ENCODE peak calls at places on chromosomes 7 and 10, in eight cellular contexts. H is SK-N-SH, J is dorsolateral prefrontal cortex, Z is pancreas, R is IMR-90, I is left ventricle myocardium inferior, F is hepatocyte, U is heart left ventricle. E is an unnamed sample.

GRCh38 chr10:25026463-25026862 is 10.1 kb downstream of the THNSL1 start:
- DNase-seq in H (no peak), J (no peak), Z (no peak), R (peak; percentile 10), I (no peak), F (no peak), U (no peak), E (no peak)

GRCh38 chr10:60944159-60944909 is at the start of gene RHOBTB1:
- DNase-seq in H (peak; percentile 93), J (peak; percentile 76), Z (peak; percentile 89), R (peak; percentile 83), I (peak; percentile 81), F (peak; percentile 93), U (peak; percentile 88), E (peak; percentile 74)

GRCh38 chr10:70858759-70859158 is 29.6 kb downstream of the PCBD1 start:
- DNase-seq in H (peak; percentile 75), J (no peak), Z (no peak), R (no peak), I (no peak), F (no peak), U (no peak), E (no peak)

GRCh38 chr10:8137726-8138125 is 83.2 kb downstream of the GATA3 start:
- DNase-seq in H (no peak), J (no peak), Z (no peak), R (no peak), I (no peak), F (no peak), U (no peak), E (no peak)

GRCh38 chr10:97659589-97659988 is 19.1 kb downstream of the PI4K2A start:
- DNase-seq in H (peak; percentile 78), J (no peak), Z (no peak), R (peak; percentile 75), I (no peak), F (no peak), U (no peak), E (no peak)

GRCh38 chr10:16141499-16141898 is 281.2 kb upstream of the MINDY3 start:
- DNase-seq in H (no peak), J (no peak), Z (no peak), R (no peak), I (no peak), F (no peak), U (no peak), E (no peak)

GRCh38 chr10:63657812-63658211 is 136.6 kb downstream of the REEP3 start:
- DNase-seq in H (no peak), J (no peak), Z (no peak), R (no peak), I (no peak), F (no peak), U (no peak), E (no peak)

GRCh38 chr7:140571537-140572122 is 69.0 kb downstream of the DENND2A start:
- DNase-seq in H (no peak), J (no peak), Z (no peak), R (peak; percentile 41), I (no peak), F (no peak), U (no peak), E (no peak)

GRCh38 chr10:58672855-58673254 is 160.2 kb downstream of the BICC1 start:
- DNase-seq in H (no peak), J (no peak), Z (no peak), R (peak; percentile 66), I (no peak), F (no peak), U (no peak), E (no peak)

GRCh38 chr10:4678951-4679671 is 146.9 kb upstream of the AKR1E2 start:
- DNase-seq in H (no peak), J (no peak), Z (no peak), R (no peak), I (no peak), F (no peak), U (no peak), E (no peak)

GRCh38 chr7:81449105-81449504 is 320.7 kb downstream of the HGF start:
- DNase-seq in H (no peak), J (no peak), Z (no peak), R (no peak), I (no peak), F (no peak), U (no peak), E (no peak)

GRCh38 chr10:132300582-132300981 is 7.2 kb downstream of the STK32C start:
- DNase-seq in H (peak; percentile 51), J (no peak), Z (peak; percentile 36), R (no peak), I (no peak), F (no peak), U (peak; percentile 6), E (peak; percentile 27)

GRCh38 chr10:12376211-12376610 is 26.9 kb downstream of the CAMK1D start:
- DNase-seq in H (no peak), J (peak; percentile 27), Z (no peak), R (no peak), I (no peak), F (no peak), U (no peak), E (peak; percentile 31)

GRCh38 chr10:113111900-113112853 is 162.1 kb downstream of the TCF7L2 start:
- DNase-seq in H (no peak), J (no peak), Z (no peak), R (peak; percentile 47), I (no peak), F (no peak), U (peak; percentile 15), E (peak; percentile 71)

GRCh38 chr7:36021367-36021766 is 131.7 kb upstream of the EEPD1 start:
- DNase-seq in H (no peak), J (no peak), Z (no peak), R (no peak), I (no peak), F (no peak), U (no peak), E (no peak)

GRCh38 chr10:72692897-72693598 is 1.1 kb downstream of the MCU start:
- DNase-seq in H (no peak), J (no peak), Z (no peak), R (peak; percentile 18), I (no peak), F (peak; percentile 14), U (no peak), E (no peak)
- H3K4me3 ChIP-seq in H (peak overlapping the region; percentile 89), J (peak overlapping the region; percentile 79), Z (peak overlapping the region; percentile 51), R (peak overlapping the region; percentile 95), I (peak overlapping the region; percentile 83), F (peak overlapping the region; percentile 77), U (peak overlapping the region; percentile 84), E (peak overlapping the region; percentile 76)

DNA sequence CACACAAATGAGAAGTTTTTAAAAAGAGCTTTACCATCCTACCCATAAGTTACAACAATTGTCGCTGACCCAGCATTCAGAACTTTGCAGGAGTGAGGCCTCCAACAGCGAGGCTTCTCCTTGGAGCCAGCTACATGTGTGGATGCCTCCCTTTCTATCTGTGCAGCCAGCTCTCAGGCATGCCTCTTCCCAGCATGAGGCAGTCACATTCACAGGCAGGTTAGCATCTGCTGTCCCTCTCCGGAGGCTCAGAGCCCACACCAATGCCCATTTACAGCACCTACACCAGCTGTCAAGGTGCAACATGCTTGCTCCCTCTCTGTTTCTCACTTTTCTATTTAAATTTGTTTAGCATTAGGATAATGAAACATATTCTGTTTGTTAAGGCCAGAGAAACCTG is 278.7 kb upstream of the PODXL start:
- DNase-seq in H (no peak), J (no peak), Z (no peak), R (no peak), I (no peak), F (no peak), U (no peak), E (no peak)
- H3K27me3 ChIP-seq in H (no peaks in the 10 kb centered on the region), J (peaks cover 4% of the 10 kb centered on the region), Z (no peaks in the 10 kb centered on the region), R (peaks cover 1% of the 10 kb centered on the region), I (peaks cover 89% of the 10 kb centered on the region), F (peaks cover 16% of the 10 kb centered on the region), U (peaks cover 46% of the 10 kb centered on the region), E (no peaks in the 10 kb centered on the region)

GRCh38 chr10:3375505-3375904 is 202.9 kb upstream of the PITRM1 start:
- DNase-seq in H (no peak), J (no peak), Z (no peak), R (no peak), I (no peak), F (no peak), U (no peak), E (no peak)

GRCh38 chr10:3366735-3367405 is 194.3 kb upstream of the PITRM1 start:
- DNase-seq in H (no peak), J (no peak), Z (no peak), R (no peak), I (no peak), F (no peak), U (no peak), E (no peak)

GRCh38 chr10:3372284-3372683 is 199.7 kb upstream of the PITRM1 start:
- DNase-seq in H (no peak), J (no peak), Z (no peak), R (peak; percentile 44), I (no peak), F (no peak), U (no peak), E (no peak)
- H3K27ac ChIP-seq in H (no peak overlapping the region), J (no peak overlapping the region), Z (no peak overlapping the region), R (no peak overlapping the region), I (no peak overlapping the region), F (no peak overlapping the region), U (no peak overlapping the region), E (no peak overlapping the region)

GRCh38 chr7:157567666-157568065 is 230.9 kb downstream of the DNAJB6 start:
- DNase-seq in H (no peak), J (no peak), Z (no peak), R (no peak), I (no peak), F (no peak), U (no peak), E (no peak)

GRCh38 chr7:157569967-157570366 is 233.2 kb downstream of the DNAJB6 start:
- DNase-seq in H (no peak), J (no peak), Z (no peak), R (no peak), I (no peak), F (no peak), U (no peak), E (no peak)

GRCh38 chr7:157570531-157571200 is 233.9 kb downstream of the DNAJB6 start:
- DNase-seq in H (no peak), J (no peak), Z (no peak), R (no peak), I (no peak), F (no peak), U (no peak), E (no peak)

GRCh38 chr7:157568071-157568784 is 231.4 kb downstream of the DNAJB6 start:
- DNase-seq in H (no peak), J (no peak), Z (no peak), R (no peak), I (no peak), F (no peak), U (no peak), E (no peak)

DNA sequence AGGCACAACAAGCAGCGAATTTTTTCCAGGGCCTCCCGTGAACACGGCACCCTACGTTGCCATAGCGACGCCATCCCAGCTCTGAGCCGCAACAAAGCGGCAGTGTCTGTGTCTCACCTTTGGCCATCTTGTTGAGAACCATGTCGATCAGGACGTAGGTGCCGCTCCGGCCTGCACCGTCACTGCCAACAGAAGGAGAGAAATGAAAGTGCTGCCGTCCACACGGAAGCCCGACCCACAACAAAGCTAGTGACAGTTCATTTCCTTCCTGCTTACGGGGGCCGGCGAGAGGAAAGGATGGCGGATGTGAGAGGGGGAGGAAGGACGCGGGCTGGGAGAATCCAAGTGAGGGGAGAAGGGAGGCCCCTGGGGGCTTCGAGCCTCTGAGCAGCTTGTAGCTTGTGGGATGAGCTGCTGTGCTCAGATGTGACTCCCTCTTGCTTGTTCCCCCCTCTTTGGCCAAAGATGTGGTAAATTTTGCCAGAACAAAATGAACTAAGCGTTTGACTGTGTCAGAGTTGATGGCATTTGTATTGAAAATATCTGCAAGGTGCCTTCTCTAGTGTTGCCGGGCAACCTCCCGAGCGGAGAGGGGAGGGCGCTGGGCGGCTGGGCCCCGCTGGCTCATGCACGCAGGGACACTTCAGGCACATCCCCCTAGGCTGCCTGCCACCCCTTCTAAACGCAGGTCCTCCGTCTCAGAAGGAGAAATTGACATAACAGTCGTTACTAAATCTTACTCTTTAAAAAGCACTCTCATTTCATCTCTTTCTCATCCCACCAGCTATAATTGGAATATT is 232.2 kb downstream of the DNAJB6 start:
- DNase-seq in H (peak; percentile 75), J (peak; percentile 54), Z (no peak), R (no peak), I (peak; percentile 52), F (peak; percentile 47), U (peak; percentile 71), E (peak; percentile 55)
- H3K4me3 ChIP-seq in H (peak overlapping the region; percentile 36), J (peak overlapping the region; percentile 55), Z (peak overlapping the region; percentile 45), R (peak overlapping the region; percentile 42), I (peak overlapping the region; percentile 71), F (peak overlapping the region; percentile 55), U (peak overlapping the region; percentile 71), E (peak overlapping the region; percentile 48)